ENCODE peak calls at places on chromosomes 11 and 22, in eight cellular contexts. One of them, this sample, is unnamed.

GRCh38 chr22:41915035-41915782 is at the start of gene SHISA8:
- DNase-seq in HTR-8/SVneo: peak
- DNase-seq in astrocyte of the spinal cord: peak
- DNase-seq in AG09309: no peak
- DNase-seq in endothelial cell: peak
- DNase-seq in T-cell: peak
- DNase-seq in activated T-helper 9 cell treated with anti-CD3 and anti-CD28 coated beads, Interleukin-2, amount 50 U/mL, for 16 hours: peak
- DNase-seq in effector CD4-positive, alpha-beta T cell: peak
- DNase-seq in this sample: no peak

GRCh38 chr22:44658371-44658953 is 43.5 kb upstream of the PRR5 start:
- DNase-seq in AG09309: peak
- DNase-seq in astrocyte of the spinal cord: peak
- DNase-seq in endothelial cell: no peak
- DNase-seq in HTR-8/SVneo: no peak
- DNase-seq in activated T-helper 9 cell treated with anti-CD3 and anti-CD28 coated beads, Interleukin-2, amount 50 U/mL, for 16 hours: no peak
- DNase-seq in T-cell: no peak
- DNase-seq in effector CD4-positive, alpha-beta T cell: no peak
- DNase-seq in this sample: peak

GRCh38 chr22:47201186-47201995 is 438.9 kb downstream of the TBC1D22A start:
- DNase-seq in endothelial cell: no peak
- DNase-seq in effector CD4-positive, alpha-beta T cell: no peak
- DNase-seq in astrocyte of the spinal cord: no peak
- DNase-seq in HTR-8/SVneo: no peak
- DNase-seq in AG09309: no peak
- DNase-seq in activated T-helper 9 cell treated with anti-CD3 and anti-CD28 coated beads, Interleukin-2, amount 50 U/mL, for 16 hours: no peak
- DNase-seq in T-cell: peak
- DNase-seq in this sample: no peak

GRCh38 chr11:690738-691633 is 4.0 kb downstream of the DEAF1 start:
- DNase-seq in effector CD4-positive, alpha-beta T cell: no peak
- DNase-seq in T-cell: peak
- DNase-seq in activated T-helper 9 cell treated with anti-CD3 and anti-CD28 coated beads, Interleukin-2, amount 50 U/mL, for 16 hours: no peak
- DNase-seq in astrocyte of the spinal cord: no peak
- DNase-seq in HTR-8/SVneo: no peak
- DNase-seq in endothelial cell: no peak
- DNase-seq in AG09309: no peak
- DNase-seq in this sample: no peak

GRCh38 chr11:28922351-28922981 is 814.3 kb downstream of the METTL15 start:
- DNase-seq in AG09309: no peak
- DNase-seq in endothelial cell: no peak
- DNase-seq in T-cell: no peak
- DNase-seq in effector CD4-positive, alpha-beta T cell: no peak
- DNase-seq in astrocyte of the spinal cord: no peak
- DNase-seq in HTR-8/SVneo: no peak
- DNase-seq in activated T-helper 9 cell treated with anti-CD3 and anti-CD28 coated beads, Interleukin-2, amount 50 U/mL, for 16 hours: no peak
- DNase-seq in this sample: no peak

GRCh38 chr11:62592216-62592815 is 993 bp upstream of the TUT1 start:
- DNase-seq in T-cell: no peak
- DNase-seq in astrocyte of the spinal cord: no peak
- DNase-seq in HTR-8/SVneo: no peak
- DNase-seq in AG09309: no peak
- DNase-seq in effector CD4-positive, alpha-beta T cell: no peak
- DNase-seq in endothelial cell: no peak
- DNase-seq in activated T-helper 9 cell treated with anti-CD3 and anti-CD28 coated beads, Interleukin-2, amount 50 U/mL, for 16 hours: no peak
- DNase-seq in this sample: no peak

GRCh38 chr11:2376751-2377451 is at the start of gene CD81:
- DNase-seq in effector CD4-positive, alpha-beta T cell: peak
- DNase-seq in activated T-helper 9 cell treated with anti-CD3 and anti-CD28 coated beads, Interleukin-2, amount 50 U/mL, for 16 hours: peak
- DNase-seq in HTR-8/SVneo: peak
- DNase-seq in T-cell: peak
- DNase-seq in AG09309: no peak
- DNase-seq in astrocyte of the spinal cord: no peak
- DNase-seq in endothelial cell: peak
- DNase-seq in this sample: no peak

GRCh38 chr11:67269401-67270255 is 3.4 kb downstream of the GRK2 start:
- DNase-seq in AG09309: no peak
- DNase-seq in astrocyte of the spinal cord: no peak
- DNase-seq in effector CD4-positive, alpha-beta T cell: no peak
- DNase-seq in endothelial cell: no peak
- DNase-seq in HTR-8/SVneo: no peak
- DNase-seq in T-cell: no peak
- DNase-seq in activated T-helper 9 cell treated with anti-CD3 and anti-CD28 coated beads, Interleukin-2, amount 50 U/mL, for 16 hours: no peak
- DNase-seq in this sample: no peak

GRCh38 chr22:42172385-42173172 is 42.0 kb upstream of the CYP2D6 start:
- DNase-seq in HTR-8/SVneo: no peak
- DNase-seq in AG09309: no peak
- DNase-seq in T-cell: no peak
- DNase-seq in endothelial cell: no peak
- DNase-seq in astrocyte of the spinal cord: peak
- DNase-seq in activated T-helper 9 cell treated with anti-CD3 and anti-CD28 coated beads, Interleukin-2, amount 50 U/mL, for 16 hours: no peak
- DNase-seq in effector CD4-positive, alpha-beta T cell: no peak
- DNase-seq in this sample: peak

GRCh38 chr11:69914286-69915150 is 95.3 kb upstream of the FGF3 start:
- DNase-seq in T-cell: no peak
- DNase-seq in HTR-8/SVneo: no peak
- DNase-seq in astrocyte of the spinal cord: no peak
- DNase-seq in AG09309: no peak
- DNase-seq in endothelial cell: no peak
- DNase-seq in activated T-helper 9 cell treated with anti-CD3 and anti-CD28 coated beads, Interleukin-2, amount 50 U/mL, for 16 hours: no peak
- DNase-seq in effector CD4-positive, alpha-beta T cell: no peak
- DNase-seq in this sample: no peak